ENCODE peak calls at places on chromosome 17, in four cellular contexts. R, G, T and S are unnamed samples.

GRCh38 chr17:16250635-16251034 is 33.6 kb downstream of the PIGL start:
- DNase-seq in G (no peak), T (no peak), R (peak), S (no peak)

GRCh38 chr17:11779906-11780305 is 181.6 kb downstream of the DNAH9 start:
- DNase-seq in R (no peak), T (no peak), G (no peak), S (no peak)

GRCh38 chr17:7654832-7655540 is 4.3 kb downstream of the ATP1B2 start:
- DNase-seq in T (no peak), G (no peak), R (peak), S (no peak)

GRCh38 chr17:32876414-32877163 is at the start of gene MYO1D:
- DNase-seq in R (no peak), G (peak), T (peak), S (peak)

GRCh38 chr17:9116311-9116820 is 95.1 kb downstream of the NTN1 start:
- DNase-seq in G (no peak), T (no peak), R (no peak), S (no peak)

GRCh38 chr17:50209472-50210248 is 8.2 kb upstream of the COL1A1 start:
- DNase-seq in G (peak), R (peak), T (peak), S (peak)

GRCh38 chr17:1645207-1646171 is at the start of gene SCARF1:
- DNase-seq in R (no peak), G (peak), T (peak), S (no peak)

GRCh38 chr17:80678621-80679020 is 134.0 kb downstream of the RPTOR start:
- DNase-seq in R (peak), T (no peak), G (peak), S (no peak)

GRCh38 chr17:27980035-27980434 is 62.4 kb upstream of the NLK start:
- DNase-seq in R (peak), T (no peak), G (peak), S (no peak)

GRCh38 chr17:50807675-50808074 is 27.7 kb upstream of the WFIKKN2 start:
- DNase-seq in G (no peak), T (no peak), R (no peak), S (no peak)

GRCh38 chr17:82795615-82796014 is 43.8 kb downstream of the TBCD start:
- DNase-seq in T (no peak), R (no peak), G (no peak), S (no peak)

GRCh38 chr17:78683031-78683961 is 98.8 kb downstream of the CYTH1 start:
- DNase-seq in T (no peak), R (no peak), G (no peak), S (no peak)

GRCh38 chr17:3796110-3796821 is 4.7 kb downstream of the ITGAE start:
- DNase-seq in T (no peak), G (no peak), R (peak), S (no peak)

GRCh38 chr17:35376245-35376644 is 2.8 kb upstream of the SLFN11 start:
- DNase-seq in R (no peak), T (no peak), G (no peak), S (no peak)

GRCh38 chr17:49438439-49438861 is 23.8 kb upstream of the PHB1 start:
- DNase-seq in G (no peak), R (peak), T (peak), S (no peak)

GRCh38 chr17:19579192-19579668 is 45.6 kb downstream of the SLC47A1 start:
- DNase-seq in T (peak), R (no peak), G (no peak), S (no peak)

GRCh38 chr17:8151641-8152111 is 528 bp downstream of the PER1 start:
- DNase-seq in G (peak), T (peak), R (peak), S (no peak)

GRCh38 chr17:82105882-82106696 is 8.1 kb upstream of the FASN start:
- DNase-seq in T (peak), R (peak), G (peak), S (no peak)

GRCh38 chr17:9199474-9200196 is 178.3 kb downstream of the NTN1 start:
- DNase-seq in T (no peak), R (peak), G (no peak), S (no peak)

GRCh38 chr17:6716736-6717135 is 3.6 kb upstream of the SLC13A5 start:
- DNase-seq in R (no peak), T (no peak), G (no peak), S (no peak)

GRCh38 chr17:41975099-41976083 is 8.8 kb downstream of the CNP start:
- DNase-seq in T (no peak), G (peak), R (peak), S (no peak)

GRCh38 chr17:39737761-39738567 is at the start of gene GRB7:
- DNase-seq in R (no peak), G (no peak), T (peak), S (no peak)

GRCh38 chr17:49513616-49514373 is 18.7 kb downstream of the NGFR start:
- DNase-seq in T (peak), R (no peak), G (no peak), S (no peak)

GRCh38 chr17:44308320-44308818 is at the start of gene RUNDC3A:
- DNase-seq in G (peak), T (peak), R (peak), S (peak)

GRCh38 chr17:62689441-62690167 is 62.1 kb downstream of the MRC2 start:
- DNase-seq in G (no peak), T (peak), R (no peak), S (no peak)

GRCh38 chr17:41956522-41956921 is 10.1 kb upstream of the CNP start:
- DNase-seq in R (peak), T (no peak), G (no peak), S (no peak)

GRCh38 chr17:80945736-80946135 is 45.9 kb upstream of the CHMP6 start:
- DNase-seq in G (peak), R (no peak), T (peak), S (no peak)

GRCh38 chr17:66354981-66355380 is 52.6 kb downstream of the PRKCA start:
- DNase-seq in G (no peak), T (no peak), R (peak), S (no peak)

GRCh38 chr17:45092932-45093430 is 31.9 kb downstream of the NMT1 start:
- DNase-seq in G (peak), T (no peak), R (peak), S (peak)

GRCh38 chr17:10081571-10082169 is 116.7 kb downstream of the GAS7 start:
- DNase-seq in G (no peak), R (no peak), T (no peak), S (no peak)

GRCh38 chr17:1153795-1154546 is 25.8 kb downstream of the ABR start:
- DNase-seq in R (peak), T (peak), G (peak), S (no peak)

GRCh38 chr17:5665164-5665563 is 80.9 kb upstream of the NLRP1 start:
- DNase-seq in T (peak), R (no peak), G (no peak), S (no peak)

GRCh38 chr17:1999557-2000251 is 25.4 kb downstream of the RTN4RL1 start:
- DNase-seq in G (peak), R (peak), T (peak), S (peak)

GRCh38 chr17:17971431-17972125 is 622 bp downstream of the TOM1L2 start:
- DNase-seq in T (peak), G (peak), R (peak), S (no peak)

GRCh38 chr17:45061606-45062205 is 589 bp downstream of the NMT1 start:
- DNase-seq in T (no peak), G (no peak), R (no peak), S (no peak)

GRCh38 chr17:59829217-59830006 is 63.3 kb downstream of the TUBD1 start:
- DNase-seq in T (no peak), R (peak), G (no peak), S (no peak)

GRCh38 chr17:43546317-43547188 is at the start of gene ETV4:
- DNase-seq in G (peak), T (peak), R (peak), S (peak)

GRCh38 chr17:5122586-5123342 is 6.9 kb downstream of the USP6 start:
- DNase-seq in T (peak), R (no peak), G (no peak), S (peak)

GRCh38 chr17:48720263-48721008 is 1.9 kb downstream of the PRAC1 start:
- DNase-seq in G (no peak), R (no peak), T (no peak), S (no peak)

GRCh38 chr17:80002690-80003490 is 32.8 kb downstream of the TBC1D16 start:
- DNase-seq in T (peak), G (no peak), R (no peak), S (no peak)

GRCh38 chr17:76149214-76149613 is 8.2 kb upstream of the FOXJ1 start:
- DNase-seq in T (no peak), R (no peak), G (no peak), S (no peak)

GRCh38 chr17:76148015-76148326 is 6.9 kb upstream of the FOXJ1 start:
- DNase-seq in R (no peak), T (no peak), G (no peak), S (no peak)

GRCh38 chr17:76145231-76146052 is 4.4 kb upstream of the FOXJ1 start:
- DNase-seq in R (no peak), G (no peak), T (no peak), S (no peak)

GRCh38 chr17:76146053-76146875 is 5.2 kb upstream of the FOXJ1 start:
- DNase-seq in R (no peak), G (peak), T (no peak), S (no peak)

DNA sequence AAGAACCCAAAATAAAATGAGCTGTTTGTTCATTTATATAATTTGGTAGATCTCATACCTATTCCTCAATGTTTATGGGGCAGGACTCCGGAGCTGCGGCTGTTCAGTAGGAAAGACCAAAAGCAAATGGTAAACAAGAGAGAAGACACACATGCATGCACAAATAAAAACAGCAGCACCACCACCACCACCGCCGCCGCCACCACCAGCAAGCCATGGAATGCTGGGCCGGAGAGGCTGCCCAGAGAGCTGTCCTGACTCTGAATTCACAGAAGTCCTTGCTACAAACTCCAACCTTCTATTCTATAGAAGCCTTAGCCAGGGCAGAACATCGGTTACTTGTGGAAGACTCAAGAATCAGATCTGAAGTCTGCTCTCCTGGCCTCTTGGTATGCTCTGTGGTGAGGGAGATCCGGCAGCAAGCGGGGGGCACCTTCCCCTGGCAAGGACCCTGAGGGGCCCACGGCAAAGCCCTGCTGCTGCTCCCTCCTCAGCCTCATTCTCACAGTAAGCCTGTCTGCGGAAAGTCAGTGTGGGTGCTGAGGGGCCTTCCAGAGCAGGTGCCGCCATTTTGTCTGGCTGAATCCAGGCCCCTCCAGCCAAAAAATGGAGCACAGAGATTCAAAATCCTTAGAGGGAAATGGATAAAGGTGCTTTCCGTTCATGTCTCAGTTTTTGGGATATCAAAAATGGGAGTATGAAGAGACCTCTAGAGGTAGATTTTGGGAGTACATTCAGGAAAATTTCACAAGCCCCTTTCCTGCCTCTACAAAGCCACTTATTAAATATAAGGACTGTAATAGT is 6.4 kb upstream of the FOXJ1 start:
- DNase-seq in T (no peak), G (no peak), R (peak), S (no peak)
- TF ChIP-seq CTCF in T (peak), G (peak), R (peak), S (peak)

DNA sequence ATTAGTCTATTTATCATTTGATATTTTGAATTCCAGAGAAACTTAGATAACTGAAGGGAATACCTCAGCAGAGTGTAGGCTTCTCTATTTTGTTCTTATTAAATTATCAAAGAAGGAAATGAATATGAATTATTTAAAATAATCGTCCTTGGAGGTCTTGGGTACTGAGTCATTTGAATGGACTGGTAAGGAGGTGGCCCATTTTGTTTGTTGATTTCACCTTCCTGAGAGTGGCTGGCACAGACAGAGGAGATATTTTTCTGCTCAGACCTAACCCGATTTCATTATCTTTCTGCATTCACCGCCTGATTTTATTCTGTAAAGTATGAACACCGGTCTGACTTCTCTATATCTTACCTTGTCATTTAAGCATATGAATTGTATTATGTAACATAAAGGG is 88.0 kb downstream of the USP22 start:
- DNase-seq in T (no peak), R (no peak), G (no peak), S (no peak)
- TF ChIP-seq CTCF in T (no peak), R (no peak), G (no peak), S (no peak)

DNA sequence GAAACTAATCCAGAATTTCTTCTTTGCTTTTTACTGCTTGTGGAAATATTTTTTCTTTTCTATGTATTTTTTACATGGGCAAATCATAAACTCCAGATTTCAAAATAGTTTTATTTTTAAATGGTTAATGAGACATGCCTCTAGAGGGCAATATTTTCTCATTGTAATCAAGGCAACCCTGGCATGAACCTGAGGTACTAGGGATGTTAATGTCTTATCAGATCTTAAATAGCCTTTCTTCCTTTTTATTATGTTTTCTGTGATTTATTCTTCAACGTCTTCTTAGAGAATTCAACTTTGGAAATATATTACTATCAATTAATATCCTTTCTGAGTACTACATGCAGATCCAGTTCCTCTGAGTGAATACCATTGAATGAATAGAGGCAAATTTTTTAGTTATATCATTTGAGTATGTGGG is 324.7 kb downstream of the BCAS3 start:
- DNase-seq in T (no peak), G (no peak), R (peak), S (no peak)
- TF ChIP-seq CTCF in T (peak), G (peak), R (peak), S (peak)

GRCh38 chr17:64661981-64662773 is at the start of gene SMURF2:
- DNase-seq in R (peak), T (peak), G (peak), S (peak)
- TF ChIP-seq CTCF in R (no peak), T (peak), G (no peak), S (no peak)

DNA sequence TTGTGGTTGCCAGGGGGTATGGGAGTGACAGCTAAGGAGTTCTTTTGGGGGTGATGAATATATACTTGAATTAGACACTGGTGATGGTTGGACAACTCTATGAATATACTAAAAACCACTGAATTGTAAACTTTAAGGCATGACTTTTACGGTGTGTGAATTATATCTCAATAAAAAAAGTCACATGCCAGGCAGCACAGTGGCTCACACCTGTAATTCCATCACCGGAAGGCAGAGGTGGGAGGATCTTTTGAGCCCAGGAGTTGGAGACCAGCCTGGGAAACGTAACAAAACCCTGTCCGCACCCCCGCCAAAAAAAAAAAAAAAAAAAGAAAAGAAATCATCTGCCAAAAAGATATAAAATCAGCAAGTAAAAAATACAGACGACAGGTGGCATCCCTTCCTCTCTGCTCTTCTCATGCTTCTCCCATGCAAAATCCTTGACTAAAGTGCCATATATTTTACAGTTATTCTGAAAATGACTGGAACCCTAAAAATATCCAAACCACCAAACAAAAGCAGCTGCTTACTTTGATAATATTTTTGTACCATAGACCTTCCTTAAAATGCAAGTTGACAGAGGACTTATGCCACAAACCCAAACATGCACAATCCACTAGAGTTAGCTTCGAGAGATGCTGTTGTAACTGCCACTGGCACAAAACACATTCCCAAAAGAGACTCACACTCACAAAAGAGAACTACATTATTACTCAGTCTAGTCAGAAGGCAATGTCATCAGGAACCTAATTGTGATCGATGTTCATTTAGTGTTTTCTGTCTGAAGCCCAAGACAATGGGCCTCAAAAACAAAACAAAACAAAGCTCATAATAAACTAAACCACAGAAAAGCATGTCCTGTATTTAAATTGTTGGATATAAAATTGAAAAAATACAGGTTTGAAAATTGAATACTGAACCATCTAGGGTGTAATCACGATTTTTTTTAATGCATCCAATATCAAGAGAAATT is 2.5 kb downstream of the CRLF3 start:
- DNase-seq in G (no peak), T (no peak), R (no peak), S (no peak)
- TF ChIP-seq CTCF in G (no peak), T (no peak), R (no peak), S (no peak)

DNA sequence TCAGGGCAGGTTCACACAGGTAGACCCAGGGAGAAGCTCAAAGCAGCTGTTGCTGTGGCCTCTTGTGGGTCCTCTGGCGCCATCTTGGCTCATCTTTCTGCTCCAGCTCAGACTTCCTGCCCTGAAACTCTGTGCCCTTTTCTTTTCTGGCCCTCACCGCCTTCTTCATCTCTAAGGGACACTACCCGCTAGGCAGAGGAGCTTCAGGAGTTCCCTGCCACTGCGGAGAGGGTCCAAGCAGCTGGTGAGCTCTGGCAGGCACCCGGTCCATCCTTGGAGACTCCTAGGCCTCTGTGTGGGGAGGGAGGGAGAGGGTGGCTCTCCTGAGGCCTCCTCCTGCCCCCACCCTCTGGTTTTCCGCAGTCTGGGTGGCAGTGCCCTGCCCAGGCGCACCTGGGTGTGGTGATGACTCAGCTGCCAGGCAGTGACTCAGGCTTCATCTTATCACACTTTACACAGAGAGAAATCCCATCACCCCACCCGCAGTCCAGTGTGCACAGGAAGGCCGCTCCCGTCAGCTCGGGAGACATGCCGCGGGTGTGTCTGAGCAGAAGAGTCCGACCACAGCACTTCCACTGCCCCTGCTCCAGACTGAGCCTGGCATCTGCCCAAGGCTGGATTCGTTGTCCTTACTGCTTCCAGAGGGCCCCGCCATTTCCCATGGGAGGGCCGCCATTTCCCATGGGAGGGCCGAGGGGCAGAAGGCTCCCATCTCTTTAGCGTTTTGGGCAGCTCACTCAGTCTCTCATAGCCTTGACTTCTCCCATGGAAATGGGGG is 7.3 kb downstream of the NT5C start:
- DNase-seq in T (peak), G (peak), R (peak), S (no peak)
- TF ChIP-seq CTCF in T (no peak), G (no peak), R (no peak), S (no peak)